ENCODE peak calls at places on chromosomes 16 and 17, in five cellular contexts. J is ascending aorta, B is bronchial epithelial cell, H is kidney, T is colonic mucosa. L is an unnamed sample.

GRCh38 chr17:58538801-58539410 is 24.5 kb upstream of the MTMR4 start:
- DNase-seq in J (no peak), H (no peak), T (no peak), B (no peak), L (no peak)

GRCh38 chr17:66527335-66527734 is 224.9 kb downstream of the PRKCA start:
- DNase-seq in J (no peak), T (no peak), H (no peak), B (no peak), L (no peak)

GRCh38 chr16:73179671-73180370 is 131.9 kb upstream of the ZFHX3 start:
- DNase-seq in J (no peak), T (no peak), B (no peak), H (no peak), L (no peak)

GRCh38 chr16:13231365-13231764 is 330.0 kb downstream of the SHISA9 start:
- DNase-seq in H (no peak), J (no peak), B (no peak), T (no peak), L (no peak)

GRCh38 chr17:42720996-42721583 is 23.8 kb downstream of the EZH1 start:
- DNase-seq in B (peak), J (no peak), T (peak), H (no peak), L (no peak)

GRCh38 chr17:1872254-1872653 is 42.4 kb downstream of the RPA1 start:
- DNase-seq in H (no peak), J (no peak), T (no peak), B (no peak), L (no peak)

GRCh38 chr16:35745191-35745590 is 2285.8 kb downstream of the TP53TG3F start:
- DNase-seq in H (no peak), B (no peak), J (peak), T (no peak), L (no peak)

GRCh38 chr17:45019177-45019711 is 32.2 kb downstream of the DCAKD start:
- DNase-seq in T (peak), J (peak), B (no peak), H (no peak), L (no peak)

GRCh38 chr17:7417056-7417655 is 3.0 kb upstream of the SPEM1 start:
- DNase-seq in J (no peak), H (no peak), B (no peak), T (no peak), L (no peak)

GRCh38 chr16:68383858-68384257 is 64.5 kb downstream of the SMPD3 start:
- DNase-seq in H (peak), T (no peak), B (no peak), J (no peak), L (no peak)

GRCh38 chr16:68380676-68381362 is 67.5 kb downstream of the SMPD3 start:
- DNase-seq in T (no peak), H (no peak), J (no peak), B (no peak), L (no peak)

GRCh38 chr16:68380348-68380670 is 68.0 kb downstream of the SMPD3 start:
- DNase-seq in T (no peak), H (peak), B (no peak), J (no peak), L (no peak)

GRCh38 chr16:68381363-68381724 is 67.0 kb downstream of the SMPD3 start:
- DNase-seq in H (peak), B (no peak), T (no peak), J (no peak), L (no peak)

DNA sequence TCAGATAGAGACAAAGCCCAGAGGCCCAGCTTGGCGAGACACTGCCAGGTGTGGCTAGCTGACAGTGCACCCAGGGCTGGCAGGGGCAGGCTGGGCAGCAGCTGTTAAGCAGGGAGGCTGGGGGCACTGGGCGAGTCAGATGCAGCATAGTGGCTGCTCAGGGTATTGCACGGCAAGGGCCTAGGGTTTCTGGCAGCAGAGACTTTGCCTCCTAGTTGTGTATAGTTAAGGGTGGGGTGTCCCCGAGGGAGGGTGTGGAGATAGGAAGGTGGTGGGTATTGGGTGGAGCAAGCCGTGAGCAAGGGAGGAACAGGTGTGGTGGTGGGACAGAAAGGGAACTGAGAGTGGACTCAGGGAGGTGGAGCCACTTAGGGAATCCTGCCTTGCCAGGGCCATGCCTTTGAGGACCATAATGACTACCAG is 66.0 kb downstream of the SMPD3 start:
- DNase-seq in T (peak), J (no peak), H (peak), B (no peak), L (no peak)
- TF ChIP-seq CTCF in T (peak), J (no peak), H (no peak), B (peak), L (no peak)

DNA sequence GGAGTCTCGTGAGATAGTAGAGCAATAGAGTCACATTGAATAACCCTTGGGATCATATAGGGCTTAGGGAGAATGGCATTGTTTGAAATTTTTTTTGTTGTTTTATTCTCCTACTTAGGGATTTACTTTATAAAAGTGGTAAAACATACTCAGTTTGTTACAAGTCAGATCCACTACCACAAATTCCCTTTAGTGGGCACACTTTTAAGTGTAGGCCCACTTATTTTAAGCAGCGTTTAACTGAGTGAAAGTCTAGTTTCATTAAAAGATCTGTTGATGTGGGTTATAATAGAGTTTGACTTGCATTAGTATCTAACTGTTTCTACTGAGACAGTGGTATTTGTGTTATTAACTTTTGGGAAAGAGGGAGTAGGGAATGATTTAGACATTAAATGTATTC is 49.3 kb downstream of the USP10 start:
- DNase-seq in B (no peak), T (no peak), J (no peak), H (no peak), L (no peak)
- TF ChIP-seq CTCF in B (no peak), T (no peak), J (no peak), H (no peak), L (no peak)

GRCh38 chr16:31334934-31335333 is 20.0 kb upstream of the ITGAX start:
- DNase-seq in J (no peak), H (peak), B (no peak), T (no peak), L (no peak)

GRCh38 chr16:31335431-31335830 is 19.5 kb upstream of the ITGAX start:
- DNase-seq in J (no peak), B (no peak), H (peak), T (no peak), L (no peak)

GRCh38 chr16:31332544-31332943 is 22.4 kb upstream of the ITGAX start:
- DNase-seq in J (no peak), B (no peak), T (no peak), H (no peak), L (no peak)

GRCh38 chr16:31331807-31332301 is 23.1 kb upstream of the ITGAX start:
- DNase-seq in H (peak), T (no peak), B (no peak), J (no peak), L (no peak)

GRCh38 chr16:31333686-31334649 is 21.0 kb upstream of the ITGAX start:
- DNase-seq in H (peak), T (no peak), B (peak), J (no peak), L (no peak)
- TF ChIP-seq CTCF in H (peak), T (peak), B (peak), J (no peak), L (no peak)

GRCh38 chr16:20968765-20969164 is 68.2 kb downstream of the LYRM1 start:
- DNase-seq in B (no peak), H (no peak), T (no peak), J (no peak), L (no peak)
- TF ChIP-seq CTCF in B (no peak), H (no peak), T (no peak), J (no peak), L (no peak)

GRCh38 chr17:17885029-17885351 is 48.2 kb upstream of the SREBF1 start:
- DNase-seq in T (no peak), B (no peak), J (no peak), H (peak), L (no peak)
- TF ChIP-seq CTCF in T (no peak), B (no peak), J (no peak), H (no peak), L (no peak)

GRCh38 chr16:6615661-6616060 is 717.0 kb upstream of the RBFOX1 start:
- DNase-seq in J (no peak), T (no peak), B (no peak), H (no peak), L (no peak)

GRCh38 chr16:6616746-6617145 is 715.9 kb upstream of the RBFOX1 start:
- DNase-seq in B (no peak), J (no peak), H (no peak), T (no peak), L (no peak)

GRCh38 chr16:6611535-6611934 is 721.1 kb upstream of the RBFOX1 start:
- DNase-seq in T (no peak), J (no peak), H (no peak), B (no peak), L (no peak)
- TF ChIP-seq CTCF in T (no peak), J (no peak), H (no peak), B (no peak), L (no peak)